ENCODE peak calls at places on chromosome 4, in five cellular contexts. C is A549, X is HCT116, V is IMR-90, R is HepG2. K is an unnamed sample.

GRCh38 chr4:174084542-174084941 is 198.9 kb downstream of the FBXO8 start:
- DNase-seq in C (no peak), X (no peak), V (no peak), R (no peak), K (no peak)

GRCh38 chr4:129708776-129709175 is 612.8 kb downstream of the C4orf33 start:
- DNase-seq in C (no peak), X (no peak), V (no peak), R (no peak), K (no peak)

GRCh38 chr4:186137193-186137792 is 32.8 kb downstream of the FAM149A start:
- DNase-seq in C (peak), X (peak), V (peak), R (no peak), K (no peak)

GRCh38 chr4:4860803-4861591 is 1.5 kb downstream of the MSX1 start:
- DNase-seq in C (no peak), X (no peak), V (peak), R (peak), K (no peak)

GRCh38 chr4:80594696-80595095 is 259.2 kb downstream of the CFAP299 start:
- DNase-seq in C (no peak), X (no peak), V (no peak), R (no peak), K (no peak)

GRCh38 chr4:144599621-144600020 is 46.3 kb upstream of the HHIP start:
- DNase-seq in C (no peak), X (no peak), V (peak), R (no peak), K (no peak)

GRCh38 chr4:20532096-20532495 is 168.2 kb upstream of the PACRGL start:
- DNase-seq in C (no peak), X (no peak), V (no peak), R (no peak), K (no peak)

GRCh38 chr4:142473218-142473959 is 372.7 kb downstream of the INPP4B start:
- DNase-seq in C (no peak), X (no peak), V (no peak), R (no peak), K (no peak)

GRCh38 chr4:162265802-162266201 is 102.0 kb upstream of the FSTL5 start:
- DNase-seq in C (no peak), X (no peak), V (no peak), R (no peak), K (no peak)

GRCh38 chr4:2878346-2878745 is 34.7 kb downstream of the ADD1 start:
- DNase-seq in C (no peak), X (no peak), V (no peak), R (no peak), K (no peak)

GRCh38 chr4:10003666-10004065 is 17.6 kb downstream of the SLC2A9 start:
- DNase-seq in C (no peak), X (no peak), V (no peak), R (no peak), K (no peak)

GRCh38 chr4:85724801-85725548 is 250.0 kb downstream of the ARHGAP24 start:
- DNase-seq in C (no peak), X (no peak), V (no peak), R (no peak), K (no peak)

GRCh38 chr4:38768968-38769394 is 13.8 kb downstream of the TLR10 start:
- DNase-seq in C (no peak), X (no peak), V (peak), R (no peak), K (no peak)

GRCh38 chr4:8118531-8118930 is 40.1 kb downstream of the ABLIM2 start:
- DNase-seq in C (no peak), X (no peak), V (no peak), R (no peak), K (no peak)

GRCh38 chr4:1337376-1337831 is 9.6 kb upstream of the UVSSA start:
- DNase-seq in C (no peak), X (peak), V (peak), R (peak), K (no peak)

GRCh38 chr4:126890994-126891393 is 741.8 kb upstream of the INTU start:
- DNase-seq in C (no peak), X (no peak), V (peak), R (no peak), K (no peak)

GRCh38 chr4:2135083-2135482 is 76.0 kb downstream of the NAT8L start:
- DNase-seq in C (no peak), X (no peak), V (peak), R (no peak), K (no peak)

GRCh38 chr4:100075486-100076270 is 114.6 kb downstream of the DDIT4L start:
- DNase-seq in C (no peak), X (no peak), V (no peak), R (no peak), K (no peak)

GRCh38 chr4:156038772-156039171 is 85.1 kb upstream of the CTSO start:
- DNase-seq in C (no peak), X (no peak), V (no peak), R (no peak), K (no peak)

GRCh38 chr4:7287274-7287917 is 95.1 kb downstream of the SORCS2 start:
- DNase-seq in C (no peak), X (no peak), V (no peak), R (no peak), K (no peak)

GRCh38 chr4:144575181-144575580 is 70.8 kb upstream of the HHIP start:
- DNase-seq in C (no peak), X (no peak), V (no peak), R (no peak), K (no peak)

GRCh38 chr4:26175016-26175786 is 145.6 kb upstream of the RBPJ start:
- DNase-seq in C (no peak), X (no peak), V (no peak), R (no peak), K (no peak)

GRCh38 chr4:3077796-3078195 is 3.3 kb downstream of the HTT start:
- DNase-seq in C (no peak), X (no peak), V (no peak), R (no peak), K (no peak)

GRCh38 chr4:1246111-1246881 is 2.6 kb downstream of the CTBP1 start:
- DNase-seq in C (no peak), X (no peak), V (no peak), R (no peak), K (no peak)

GRCh38 chr4:177250056-177250696 is 59.5 kb upstream of the NEIL3 start:
- DNase-seq in C (peak), X (peak), V (peak), R (peak), K (peak)

GRCh38 chr4:140163029-140163810 is 9.2 kb upstream of the MAML3 start:
- DNase-seq in C (no peak), X (no peak), V (peak), R (no peak), K (no peak)

GRCh38 chr4:169229571-169230028 is 41.2 kb downstream of the SH3RF1 start:
- DNase-seq in C (peak), X (peak), V (peak), R (no peak), K (no peak)
- TF ChIP-seq CEBPB in C (peak), X (peak), V (peak), R (no peak), K (no peak)

GRCh38 chr4:53366301-53366716 is 448 bp upstream of the SCFD2 start:
- DNase-seq in C (no peak), X (no peak), V (no peak), R (no peak), K (no peak)
- H3K27ac ChIP-seq in C (peak), X (no peak), V (peak), R (peak), K (no peak)

GRCh38 chr4:40309250-40309774 is 25.8 kb upstream of the CHRNA9 start:
- DNase-seq in C (peak), X (peak), V (peak), R (peak), K (peak)
- TF ChIP-seq CEBPB in C (no peak), X (no peak), V (no peak), R (no peak), K (no peak)

GRCh38 chr4:165439344-165439743 is 60.5 kb downstream of the CPE start:
- DNase-seq in C (no peak), X (no peak), V (no peak), R (no peak), K (no peak)

GRCh38 chr4:165443276-165443675 is 64.5 kb downstream of the CPE start:
- DNase-seq in C (no peak), X (no peak), V (no peak), R (peak), K (no peak)

GRCh38 chr4:165439981-165440380 is 61.2 kb downstream of the CPE start:
- DNase-seq in C (no peak), X (no peak), V (no peak), R (no peak), K (no peak)

DNA sequence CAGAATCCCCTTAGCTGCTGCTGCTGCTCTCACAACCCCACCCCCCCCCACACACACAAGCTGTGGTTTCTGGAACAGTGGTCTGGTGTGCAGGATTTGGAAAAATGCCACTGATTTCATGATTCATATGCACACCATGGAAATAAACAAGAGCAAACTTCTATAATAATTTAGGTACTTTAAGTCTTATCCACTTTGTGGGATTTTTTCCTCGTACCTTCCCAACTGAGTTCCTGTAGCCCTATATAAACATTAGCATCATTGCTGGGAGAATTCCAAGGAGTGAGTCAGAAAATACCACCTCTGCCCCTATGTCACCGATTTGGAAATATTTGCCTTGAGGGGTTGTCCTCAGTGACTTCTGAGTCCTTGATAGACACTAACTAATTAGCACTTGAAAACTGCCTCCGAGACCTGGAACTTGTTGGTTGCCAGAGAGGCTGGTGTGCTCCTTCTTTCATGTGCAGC is 61.6 kb downstream of the CPE start:
- DNase-seq in C (peak), X (peak), V (peak), R (peak), K (no peak)
- H3K27ac ChIP-seq in C (no peak), X (no peak), V (no peak), R (no peak), K (no peak)

GRCh38 chr4:123444298-123444731 is 47.7 kb downstream of the SPRY1 start:
- DNase-seq in C (no peak), X (no peak), V (peak), R (peak), K (peak)
- TF ChIP-seq CEBPB in C (no peak), X (no peak), V (no peak), R (no peak), K (no peak)

K was measured in H1.